ENCODE peak calls at places on chromosomes 12 and 14, in ten cellular contexts. D is epithelial cell of esophagus; E is Right ventricle myocardium superior; X is stimulated activated CD4-positive, alpha-beta T cell treated with anti-CD3 and anti-CD28 coated beads, Interleukin-2, amount 100 ng/mL, for 48 hours; H is NCI-H460; Y is T-cell; S is lung; O is activated naive CD4-positive, alpha-beta T cell; U is activated T-cell treated with anti-CD3 and anti-CD28 coated beads for 1 hour; V is HS-27A. B is an unnamed sample.

GRCh38 chr12:2094597-2094996 is 41.8 kb downstream of the CACNA1C start:
- DNase-seq in Y (no peak), V (no peak), X (no peak), O (no peak), U (no peak), E (no peak), H (no peak), D (no peak), S (no peak), B (no peak)

GRCh38 chr14:91169951-91170350 is 56.1 kb downstream of the DGLUCY start:
- DNase-seq in V (no peak), D (no peak), X (no peak), Y (no peak), S (no peak), E (no peak), U (no peak), H (no peak), O (no peak), B (no peak)

GRCh38 chr14:102554835-102555819 is 37.3 kb upstream of the RCOR1 start:
- DNase-seq in S (peak), O (peak), V (no peak), H (no peak), Y (peak), E (peak), X (peak), U (peak), D (peak), B (peak)

GRCh38 chr14:59037086-59037485 is 151.4 kb upstream of the DAAM1 start:
- DNase-seq in V (no peak), H (no peak), O (no peak), E (no peak), D (peak), Y (no peak), S (no peak), X (no peak), U (no peak), B (no peak)

GRCh38 chr14:105299654-105300541 is 903 bp downstream of the BRF1 start:
- DNase-seq in E (peak), U (no peak), D (no peak), H (no peak), O (peak), V (no peak), X (peak), S (no peak), Y (no peak), B (no peak)

GRCh38 chr14:89269404-89269803 is 147.6 kb downstream of the FOXN3 start:
- DNase-seq in S (no peak), V (no peak), D (no peak), H (no peak), U (no peak), X (no peak), Y (no peak), O (no peak), E (no peak), B (no peak)

GRCh38 chr12:59620326-59620725 is 24.5 kb downstream of the SLC16A7 start:
- DNase-seq in U (no peak), X (no peak), E (no peak), Y (no peak), D (no peak), V (no peak), O (no peak), S (no peak), H (no peak), B (no peak)

GRCh38 chr12:132488127-132489077 is 1.5 kb upstream of the FBRSL1 start:
- DNase-seq in S (peak), X (no peak), Y (no peak), U (no peak), V (no peak), D (no peak), O (peak), H (no peak), E (peak), B (peak)

GRCh38 chr14:51643137-51643536 is 8.6 kb upstream of the FRMD6 start:
- DNase-seq in S (no peak), V (no peak), O (no peak), E (no peak), U (no peak), D (peak), Y (no peak), X (no peak), H (no peak), B (no peak)

GRCh38 chr12:32125455-32126084 is 18.9 kb downstream of the BICD1 start:
- DNase-seq in Y (no peak), U (no peak), V (no peak), D (no peak), S (no peak), H (no peak), O (no peak), E (no peak), X (no peak), B (no peak)

GRCh38 chr14:68688872-68689371 is 103.9 kb downstream of the ZFP36L1 start:
- DNase-seq in O (no peak), X (no peak), Y (no peak), E (no peak), U (no peak), D (no peak), H (no peak), V (no peak), S (no peak), B (no peak)

GRCh38 chr12:14558377-14559051 is 9.2 kb downstream of the PLBD1 start:
- DNase-seq in H (no peak), E (no peak), O (no peak), X (no peak), D (no peak), S (no peak), Y (no peak), V (no peak), U (no peak), B (no peak)

GRCh38 chr12:122449317-122449716 is 26.8 kb upstream of the CLIP1 start:
- DNase-seq in D (peak), E (no peak), X (no peak), V (peak), Y (no peak), H (peak), S (no peak), O (no peak), U (no peak), B (no peak)

B was measured in left ventricle myocardium inferior.